ENCODE peak calls at places on chromosomes 13 and 19, in four cellular contexts. P, T, A and U are unnamed samples.

GRCh38 chr13:105990256-105990958 is 545.1 kb downstream of the EFNB2 start:
- DNase-seq in P (peak), T (no peak), A (no peak), U (no peak)

GRCh38 chr19:3725640-3726310 is 17.6 kb downstream of the TJP3 start:
- DNase-seq in P (peak), T (no peak), A (no peak), U (no peak)

GRCh38 chr19:45177817-45178261 is at the start of gene TRAPPC6A:
- DNase-seq in P (peak), T (no peak), A (no peak), U (no peak)

GRCh38 chr19:2952953-2953481 is 8.2 kb upstream of the ZNF77 start:
- DNase-seq in P (peak), T (no peak), A (no peak), U (no peak)

GRCh38 chr19:42129399-42130253 is 2.6 kb downstream of the POU2F2 start:
- DNase-seq in P (peak), T (no peak), A (no peak), U (no peak)

GRCh38 chr19:18364826-18365528 is 21.0 kb upstream of the GDF15 start:
- DNase-seq in P (peak), T (no peak), A (no peak), U (no peak)

GRCh38 chr19:29831041-29831548 is 19.3 kb downstream of the CCNE1 start:
- DNase-seq in P (peak), T (peak), A (no peak), U (peak)

GRCh38 chr19:11242864-11243797 is 3.7 kb downstream of the ANGPTL8 start:
- DNase-seq in P (peak), T (peak), A (peak), U (peak)

GRCh38 chr19:18474366-18474887 is 36.5 kb upstream of the ISYNA1 start:
- DNase-seq in P (no peak), T (no peak), A (no peak), U (no peak)

GRCh38 chr19:44653977-44654784 is 10.5 kb downstream of the PVR start:
- DNase-seq in P (peak), T (peak), A (peak), U (peak)

GRCh38 chr19:1929051-1929742 is 11.8 kb upstream of the CSNK1G2 start:
- DNase-seq in P (peak), T (peak), A (peak), U (peak)

GRCh38 chr19:54173951-54174817 is 1.2 kb upstream of the TMC4 start:
- DNase-seq in P (no peak), T (no peak), A (no peak), U (no peak)